ENCODE peak calls at places on chromosomes 1 and 21, in ten cellular contexts. N is fibroblast of pulmonary artery, B is lower leg skin, D is ovary, H is suprapubic skin, W is GM12865, E is cardiac fibroblast, T is testis, V is HL-60, U is IMR-90. P is an unnamed sample.

GRCh38 chr1:239982762-239983161 is 108.9 kb upstream of the FMN2 start:
- DNase-seq in E (no peak), N (no peak), T (no peak), D (no peak), V (no peak), W (no peak), H (no peak), U (no peak), B (no peak), P (no peak)

GRCh38 chr1:178932552-178932906 is 61.7 kb upstream of the ANGPTL1 start:
- DNase-seq in V (no peak), E (no peak), W (no peak), H (no peak), U (no peak), N (no peak), D (no peak), B (no peak), T (no peak), P (no peak)

GRCh38 chr21:15208787-15209186 is 144.0 kb upstream of the NRIP1 start:
- DNase-seq in D (no peak), H (no peak), V (no peak), T (no peak), E (no peak), U (no peak), B (no peak), N (no peak), W (no peak), P (no peak)

GRCh38 chr1:47838562-47839459 is 158.4 kb downstream of the TRABD2B start:
- DNase-seq in E (no peak), D (no peak), W (no peak), H (peak; percentile 48), B (no peak), V (no peak), U (no peak), T (no peak), N (no peak), P (no peak)

GRCh38 chr1:35807614-35808375 is at the start of gene AGO4:
- DNase-seq in U (peak; percentile 33), D (peak; percentile 77), N (peak; percentile 49), T (peak; percentile 76), H (peak; percentile 70), B (peak; percentile 39), V (peak; percentile 21), E (peak; percentile 55), W (peak; percentile 39), P (peak; percentile 55)

GRCh38 chr21:46388206-46388880 is 64.4 kb downstream of the PCNT start:
- DNase-seq in D (no peak), W (no peak), T (no peak), H (no peak), U (no peak), V (no peak), B (no peak), N (no peak), E (no peak), P (no peak)

GRCh38 chr1:72186733-72187307 is 95.5 kb downstream of the NEGR1 start:
- DNase-seq in B (no peak), D (no peak), T (no peak), E (peak; percentile 48), U (peak; percentile 38), V (no peak), N (peak; percentile 56), W (no peak), H (no peak), P (no peak)

GRCh38 chr1:25700626-25701025 is 84.0 kb downstream of the MAN1C1 start:
- DNase-seq in H (peak; percentile 56), W (no peak), T (no peak), N (no peak), V (no peak), B (no peak), U (no peak), D (no peak), E (peak; percentile 24), P (peak; percentile 36)

GRCh38 chr21:37669249-37669648 is 247.0 kb downstream of the KCNJ6 start:
- DNase-seq in N (no peak), T (no peak), H (no peak), E (no peak), D (no peak), W (no peak), V (no peak), U (no peak), B (no peak), P (no peak)

GRCh38 chr1:205360166-205360565 is 3.4 kb upstream of the KLHDC8A start:
- DNase-seq in V (no peak), B (no peak), H (no peak), D (peak; percentile 68), U (no peak), W (no peak), E (no peak), N (no peak), T (peak; percentile 45), P (no peak)

GRCh38 chr1:220892997-220893700 is 13.9 kb downstream of the HLX start:
- DNase-seq in E (no peak), H (no peak), B (no peak), D (no peak), T (no peak), U (no peak), W (no peak), V (no peak), N (no peak), P (no peak)

GRCh38 chr1:89844860-89845259 is 24.0 kb downstream of the LRRC8D start:
- DNase-seq in U (no peak), E (no peak), V (no peak), B (no peak), N (no peak), H (no peak), D (no peak), T (no peak), W (no peak), P (no peak)

GRCh38 chr1:147611021-147611426 is 59.3 kb downstream of the ACP6 start:
- DNase-seq in B (no peak), V (no peak), D (no peak), H (no peak), N (no peak), E (no peak), T (no peak), W (peak; percentile 82), U (no peak), P (no peak)

GRCh38 chr1:196651637-196652215 is at the start of gene CFH:
- DNase-seq in U (peak; percentile 91), D (no peak), W (no peak), H (no peak), B (no peak), V (no peak), E (peak; percentile 92), N (peak; percentile 92), T (no peak), P (no peak)

GRCh38 chr1:205505791-205506190 is 1.3 kb downstream of the CDK18 start:
- DNase-seq in W (no peak), T (no peak), U (no peak), N (no peak), E (peak; percentile 35), D (peak; percentile 59), V (no peak), H (no peak), B (no peak), P (no peak)

GRCh38 chr1:62391369-62391971 is 45.4 kb upstream of the USP1 start:
- DNase-seq in W (peak; percentile 25), H (no peak), D (no peak), T (peak; percentile 74), E (no peak), V (peak; percentile 13), N (no peak), U (no peak), B (no peak), P (peak; percentile 31)

GRCh38 chr1:91851130-91852010 is 34.6 kb downstream of the TGFBR3 start:
- DNase-seq in V (no peak), N (peak; percentile 95), W (no peak), E (peak; percentile 97), D (peak; percentile 97), T (peak; percentile 93), B (peak; percentile 66), H (peak; percentile 83), U (peak; percentile 89), P (peak; percentile 58)

GRCh38 chr1:193031431-193031830 is 27.7 kb downstream of the UCHL5 start:
- DNase-seq in U (peak; percentile 31), B (no peak), D (no peak), T (no peak), V (no peak), E (peak; percentile 48), W (no peak), H (no peak), N (peak; percentile 56), P (no peak)
- TF ChIP-seq CTCF in U (peak; percentile 46), B (no peak), D (no peak), T (no peak), V (no peak), E (peak; percentile 36), W (no peak), H (no peak), N (peak; percentile 43), P (peak; percentile 23)

DNA sequence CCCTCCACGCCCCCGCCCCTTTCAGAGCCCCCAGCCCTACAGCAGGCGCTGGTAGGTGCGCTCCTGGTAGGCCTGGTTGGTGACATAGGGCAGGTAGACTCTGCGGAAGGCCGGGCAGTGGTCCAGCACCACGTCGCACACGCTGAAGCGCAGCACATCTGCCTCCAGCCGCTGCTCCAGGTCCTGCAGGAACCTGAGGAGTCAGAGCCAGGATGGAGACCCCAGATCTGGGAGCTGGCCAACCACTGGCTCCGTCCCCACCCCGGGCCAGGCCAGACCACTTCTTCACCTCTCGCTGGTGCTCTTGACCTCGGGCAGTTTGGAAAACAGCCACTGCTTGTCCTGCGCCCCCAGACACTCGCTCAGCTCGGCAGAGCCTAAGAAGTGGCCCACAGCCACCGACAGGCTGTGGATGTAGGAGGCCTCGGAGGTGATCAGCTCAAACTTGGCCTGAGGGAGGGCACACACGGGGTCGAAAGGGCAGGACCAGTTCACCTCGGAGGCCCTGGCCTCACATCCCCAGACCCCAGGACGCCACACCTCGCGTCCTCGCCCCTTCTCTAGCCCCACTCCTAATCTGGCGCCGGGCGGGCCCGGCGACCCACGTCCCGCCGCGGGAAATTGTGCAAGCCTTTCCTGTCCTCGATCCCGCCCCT is 6.4 kb downstream of the ARHGEF19 start:
- DNase-seq in N (no peak), H (no peak), W (no peak), B (no peak), D (peak; percentile 78), E (no peak), T (no peak), V (no peak), U (no peak), P (no peak)
- H3K4me3 ChIP-seq in N (peak overlapping the region; percentile 55), H (peak overlapping the region; percentile 58), W (peak overlapping the region; percentile 24), B (no peak overlapping the region), D (peak overlapping the region; percentile 49), E (peak overlapping the region; percentile 44), T (peak overlapping the region; percentile 65), V (peak overlapping the region; percentile 33), U (peak overlapping the region; percentile 63), P (peak overlapping the region; percentile 45)

GRCh38 chr1:212967767-212968166 is 17.4 kb downstream of the VASH2 start:
- DNase-seq in T (no peak), B (no peak), D (no peak), W (peak; percentile 55), H (no peak), N (peak; percentile 43), E (peak; percentile 29), U (peak; percentile 64), V (peak; percentile 26), P (peak; percentile 30)
- TF ChIP-seq CTCF in T (peak; percentile 27), B (no peak), D (no peak), W (peak; percentile 68), H (peak; percentile 25), N (peak; percentile 61), E (peak; percentile 63), U (peak; percentile 47), V (peak; percentile 71), P (peak; percentile 78)

DNA sequence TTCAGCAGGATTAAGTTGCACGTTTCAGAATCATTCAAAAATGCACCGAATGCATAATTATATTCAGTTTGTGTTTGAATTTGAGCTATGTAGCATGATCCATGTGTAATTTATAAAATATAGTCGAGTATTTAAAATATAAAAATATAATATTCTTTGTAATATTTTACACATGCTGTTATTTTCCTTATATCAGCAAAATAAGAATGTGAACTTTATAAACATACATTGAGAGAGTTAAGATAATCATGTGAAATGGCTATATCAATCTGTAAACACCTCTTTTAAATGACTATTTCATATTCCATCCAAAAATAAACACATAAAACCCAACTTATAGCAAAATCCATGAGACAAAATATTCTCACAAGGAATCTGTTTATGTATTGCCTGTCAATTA is 303.7 kb downstream of the LRRC7 start:
- DNase-seq in D (no peak), N (no peak), W (no peak), E (no peak), U (no peak), V (no peak), B (no peak), T (no peak), H (no peak), P (no peak)
- H3K4me3 ChIP-seq in D (no peak overlapping the region), N (no peak overlapping the region), W (no peak overlapping the region), E (no peak overlapping the region), U (no peak overlapping the region), V (no peak overlapping the region), B (no peak overlapping the region), T (no peak overlapping the region), H (no peak overlapping the region), P (no peak overlapping the region)